ENCODE peak calls at places on chromosome 5, in seven cellular contexts. O is GM12878, K is HepG2, X is K562, N is SK-N-SH, M is H1, R is IMR-90. V is an unnamed sample. For H3K9me3 and H3K4me1, the result is how much of the 10 kb centered on the place peaks cover.

GRCh38 chr5:131396015-131396414 is 132.2 kb downstream of the CDC42SE2 start:
- DNase-seq in R (no peak), X (no peak), O (no peak), K (no peak), N (no peak), M (no peak), V (no peak)

GRCh38 chr5:4019841-4020240 is 424.2 kb downstream of the IRX1 start:
- DNase-seq in O (no peak), K (no peak), M (no peak), N (no peak), X (no peak), R (no peak), V (no peak)

GRCh38 chr5:122844916-122845252 is 529 bp upstream of the SNX24 start:
- DNase-seq in O (no peak), R (peak), M (no peak), X (no peak), K (no peak), N (no peak), V (no peak)

GRCh38 chr5:60540855-60541805 is 158.8 kb downstream of the DEPDC1B start:
- DNase-seq in R (peak), N (no peak), K (peak), O (peak), X (no peak), M (no peak), V (no peak)

GRCh38 chr5:131230406-131230805 is 33.4 kb upstream of the CDC42SE2 start:
- DNase-seq in K (peak), N (peak), R (no peak), M (no peak), O (no peak), X (no peak), V (no peak)

GRCh38 chr5:41508696-41509398 is 1.6 kb downstream of the PLCXD3 start:
- DNase-seq in M (no peak), N (peak), R (no peak), K (no peak), X (no peak), O (no peak), V (no peak)

GRCh38 chr5:132528866-132529634 is 14.3 kb downstream of the IL5 start:
- DNase-seq in O (no peak), R (no peak), K (no peak), N (no peak), M (no peak), X (no peak), V (no peak)

GRCh38 chr5:146006470-146006869 is 70.1 kb downstream of the SH3RF2 start:
- DNase-seq in O (no peak), K (no peak), M (no peak), N (no peak), X (no peak), R (no peak), V (no peak)

GRCh38 chr5:37034955-37035354 is 158.4 kb downstream of the NIPBL start:
- DNase-seq in X (no peak), O (no peak), K (no peak), M (no peak), N (no peak), R (no peak), V (no peak)

GRCh38 chr5:93890657-93891056 is 149.3 kb upstream of the POU5F2 start:
- DNase-seq in X (no peak), R (no peak), M (no peak), K (no peak), N (no peak), O (no peak), V (no peak)

GRCh38 chr5:474826-475661 is 32.1 kb downstream of the EXOC3 start:
- DNase-seq in M (no peak), R (peak), X (no peak), N (no peak), O (no peak), K (no peak), V (no peak)

GRCh38 chr5:103041071-103041676 is 78.8 kb downstream of the GIN1 start:
- DNase-seq in O (no peak), R (peak), X (no peak), M (no peak), K (peak), N (peak), V (peak)

GRCh38 chr5:54656261-54656728 is 138.7 kb downstream of the SNX18 start:
- DNase-seq in R (no peak), O (no peak), X (no peak), N (no peak), M (no peak), K (no peak), V (no peak)

GRCh38 chr5:84487963-84488362 is 103.3 kb upstream of the EDIL3 start:
- DNase-seq in O (no peak), R (peak), M (no peak), X (no peak), N (no peak), K (no peak), V (no peak)

GRCh38 chr5:132008961-132009680 is 2.3 kb downstream of the ACSL6 start:
- DNase-seq in R (no peak), X (peak), N (no peak), M (no peak), O (no peak), K (no peak), V (no peak)

GRCh38 chr5:131381011-131381410 is 117.2 kb downstream of the CDC42SE2 start:
- DNase-seq in M (no peak), R (peak), O (no peak), N (no peak), K (no peak), X (no peak), V (no peak)

GRCh38 chr5:62354028-62354874 is 48.2 kb downstream of the KIF2A start:
- DNase-seq in O (peak), K (peak), R (peak), N (peak), M (no peak), X (peak), V (peak)

GRCh38 chr5:14146725-14147124 is 3.6 kb downstream of the TRIO start:
- DNase-seq in O (no peak), M (no peak), N (no peak), X (no peak), K (no peak), R (no peak), V (no peak)

GRCh38 chr5:150045512-150045911 is 40.8 kb downstream of the CSF1R start:
- DNase-seq in O (no peak), R (no peak), X (peak), M (no peak), N (no peak), K (no peak), V (no peak)

GRCh38 chr5:71695069-71695468 is 24.0 kb upstream of the CARTPT start:
- DNase-seq in M (no peak), N (no peak), R (no peak), O (no peak), K (peak), X (no peak), V (no peak)

GRCh38 chr5:152644316-152644715 is 239.2 kb upstream of the NMUR2 start:
- DNase-seq in O (no peak), X (no peak), K (no peak), R (no peak), N (no peak), M (no peak), V (no peak)

GRCh38 chr5:164002653-164003052 is 497.2 kb downstream of the MAT2B start:
- DNase-seq in R (peak), M (no peak), O (no peak), N (no peak), K (no peak), X (no peak), V (no peak)

GRCh38 chr5:149392718-149393117 is 13.6 kb upstream of the IL17B start:
- DNase-seq in N (no peak), R (peak), X (no peak), O (no peak), K (no peak), M (no peak), V (peak)

GRCh38 chr5:154802050-154802449 is 46.9 kb downstream of the LARP1 start:
- DNase-seq in N (no peak), O (no peak), R (no peak), X (no peak), M (no peak), K (no peak), V (no peak)

GRCh38 chr5:135362102-135362501 is 36.9 kb downstream of the MACROH2A1 start:
- DNase-seq in R (no peak), N (no peak), M (no peak), K (no peak), X (no peak), O (no peak), V (no peak)

GRCh38 chr5:158166424-158166823 is 307.5 kb upstream of the CLINT1 start:
- DNase-seq in O (no peak), M (no peak), R (no peak), K (no peak), X (no peak), N (peak), V (no peak)

GRCh38 chr5:158165647-158166046 is 306.7 kb upstream of the CLINT1 start:
- DNase-seq in R (no peak), X (no peak), K (no peak), O (no peak), N (no peak), M (no peak), V (no peak)

GRCh38 chr5:158172005-158172404 is 313.1 kb upstream of the CLINT1 start:
- DNase-seq in M (no peak), N (no peak), X (no peak), O (no peak), K (no peak), R (no peak), V (no peak)

GRCh38 chr5:158170534-158170933 is 311.6 kb upstream of the CLINT1 start:
- DNase-seq in K (no peak), R (no peak), N (no peak), M (no peak), X (no peak), O (no peak), V (no peak)

DNA sequence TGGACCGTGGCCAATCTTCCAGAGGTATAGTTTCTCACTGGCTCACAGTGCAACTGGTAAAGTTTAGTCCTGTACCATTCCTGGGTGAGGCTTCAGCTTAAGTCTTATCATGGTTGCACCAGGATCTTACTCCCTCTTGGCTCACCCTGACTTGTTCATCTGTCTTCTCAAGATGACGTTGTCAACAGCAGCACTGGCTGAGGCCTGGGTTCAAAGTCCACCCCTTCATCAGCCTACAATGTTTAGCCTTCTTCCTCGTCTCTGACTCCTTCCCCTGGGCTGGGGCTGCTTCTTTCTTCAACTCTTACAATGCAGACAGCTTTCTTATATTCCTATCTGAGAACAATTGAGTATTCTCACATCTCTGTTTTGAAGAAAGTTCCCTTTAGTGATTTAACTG is 311.1 kb upstream of the CLINT1 start:
- DNase-seq in N (no peak), O (no peak), R (no peak), K (no peak), M (no peak), X (no peak), V (peak)
- H3K9me3 ChIP-seq in N (under half), O (under half), R (under half), K (under half), M (under half), X (under half), V (under half)

DNA sequence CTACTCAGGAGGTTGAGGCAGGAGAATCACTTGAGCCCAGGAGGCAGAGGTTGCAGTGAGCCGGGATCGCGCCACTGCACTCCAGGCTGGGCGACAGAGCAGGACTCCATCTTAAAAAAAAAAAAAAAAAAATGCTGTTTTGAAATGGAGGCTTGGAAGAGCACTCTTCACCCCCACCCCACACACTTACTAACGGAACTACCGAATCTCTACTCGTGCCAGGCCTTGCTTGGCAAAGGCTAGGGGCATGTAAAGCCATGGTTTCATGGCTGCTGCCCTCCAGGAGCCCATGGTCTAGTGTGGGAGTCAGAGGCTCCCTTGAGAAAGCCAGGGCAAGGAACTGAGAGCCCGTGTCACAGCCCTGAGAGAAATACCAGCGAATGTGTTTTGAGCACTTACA is 21.3 kb downstream of the PCDHGC5 start:
- DNase-seq in K (no peak), O (no peak), N (no peak), X (no peak), R (no peak), M (no peak), V (no peak)
- H3K4me1 ChIP-seq in K (under half), O (half or more), N (half or more), X (under half), R (under half), M (under half), V (under half)

GRCh38 chr5:85931220-85931619 is 686.5 kb upstream of the COX7C start:
- DNase-seq in R (no peak), X (no peak), O (no peak), K (no peak), M (no peak), N (no peak), V (no peak)
- TF ChIP-seq USF2 in R (no peak), X (no peak), O (no peak), K (no peak), M (no peak), N (no peak), V (no peak)

GRCh38 chr5:141420855-141421488 is at the start of gene PCDHGA11:
- DNase-seq in X (peak), K (no peak), O (peak), R (peak), M (peak), N (no peak), V (peak)
- H3K9me3 ChIP-seq in X (under half), K (under half), O (under half), R (half or more), M (under half), N (under half), V (half or more)